ENCODE peak calls at places on chromosomes 11 and 22, in seven cellular contexts. E, M, U, H, G, B and W are unnamed samples.

GRCh38 chr11:76723142-76723541 is 52.6 kb upstream of the LRRC32 start:
- DNase-seq in B (no peak), E (no peak), M (no peak), U (no peak), H (no peak), G (no peak), W (no peak)

GRCh38 chr22:50001388-50002231 is 11.0 kb downstream of the IL17REL start:
- DNase-seq in G (no peak), B (no peak), U (no peak), M (no peak), H (no peak), E (no peak), W (no peak)

GRCh38 chr11:119709638-119710346 is 19.2 kb downstream of the NECTIN1 start:
- DNase-seq in U (peak; percentile 32), B (no peak), M (peak; percentile 34), E (no peak), H (peak; percentile 54), G (no peak), W (no peak)

GRCh38 chr11:96263361-96263763 is 79.6 kb downstream of the MAML2 start:
- DNase-seq in H (no peak), B (no peak), M (no peak), G (no peak), U (no peak), E (no peak), W (no peak)

GRCh38 chr11:91981995-91982394 is 242.6 kb upstream of the FAT3 start:
- DNase-seq in E (no peak), U (peak; percentile 78), G (peak; percentile 26), M (no peak), H (peak; percentile 38), B (no peak), W (no peak)

GRCh38 chr11:94926271-94926625 is 47.1 kb downstream of the CWC15 start:
- DNase-seq in U (peak; percentile 6), M (no peak), B (no peak), H (no peak), E (no peak), G (no peak), W (no peak)

GRCh38 chr11:12792018-12792417 is 117.8 kb downstream of the TEAD1 start:
- DNase-seq in M (no peak), E (no peak), U (no peak), G (no peak), H (no peak), B (no peak), W (no peak)

GRCh38 chr11:22426915-22427314 is 88.7 kb downstream of the SLC17A6 start:
- DNase-seq in H (no peak), M (no peak), U (no peak), G (no peak), E (no peak), B (no peak), W (no peak)

GRCh38 chr11:303359-303758 is 4.0 kb upstream of the IFITM5 start:
- DNase-seq in M (peak; percentile 43), E (no peak), G (no peak), U (no peak), H (no peak), B (no peak), W (no peak)

GRCh38 chr11:86688398-86689179 is 16.2 kb upstream of the ME3 start:
- DNase-seq in M (no peak), U (peak; percentile 74), E (no peak), H (no peak), B (no peak), G (no peak), W (no peak)

GRCh38 chr11:108486828-108487227 is 11.4 kb downstream of the POGLUT3 start:
- DNase-seq in U (no peak), M (no peak), E (no peak), H (no peak), G (no peak), B (no peak), W (no peak)

GRCh38 chr11:118841469-118842222 is 42.0 kb upstream of the CXCR5 start:
- DNase-seq in M (peak; percentile 39), U (no peak), E (no peak), B (no peak), H (no peak), G (no peak), W (peak; percentile 53)

GRCh38 chr22:26546282-26546681 is 34.0 kb upstream of the TFIP11 start:
- DNase-seq in U (no peak), G (no peak), H (peak; percentile 88), M (no peak), B (peak; percentile 71), E (peak; percentile 59), W (no peak)

GRCh38 chr11:64722141-64723050 is 601 bp downstream of the NRXN2 start:
- DNase-seq in B (no peak), E (no peak), H (no peak), U (no peak), M (no peak), G (no peak), W (no peak)

GRCh38 chr22:27986459-27986858 is 67.4 kb upstream of the PITPNB start:
- DNase-seq in E (no peak), G (no peak), M (no peak), B (no peak), H (no peak), U (no peak), W (no peak)